ENCODE peak calls at places on chromosome 15, in four cellular contexts. S, B, F and H are unnamed samples.

GRCh38 chr15:27686376-27686775 is 412.7 kb downstream of the OCA2 start:
- DNase-seq in S (no peak), B (no peak), F (no peak), H (no peak)

GRCh38 chr15:56866798-56867197 is 51.6 kb upstream of the TCF12 start:
- DNase-seq in S (no peak), B (no peak), F (no peak), H (no peak)

GRCh38 chr15:26095710-26096330 is 232.7 kb upstream of the ATP10A start:
- DNase-seq in S (no peak), B (no peak), F (no peak), H (no peak)

GRCh38 chr15:63887630-63888029 is 53.9 kb upstream of the HERC1 start:
- DNase-seq in S (no peak), B (no peak), F (no peak), H (no peak)

GRCh38 chr15:52790166-52790708 is at the start of gene ONECUT1:
- DNase-seq in S (no peak), B (no peak), F (peak; percentile 47), H (no peak)

GRCh38 chr15:19899021-19899824 is 642.4 kb downstream of the GOLGA6L6 start:
- DNase-seq in S (no peak), B (no peak), F (peak; percentile 40), H (no peak)

GRCh38 chr15:85570331-85570730 is 189.9 kb downstream of the AKAP13 start:
- DNase-seq in S (no peak), B (no peak), F (no peak), H (no peak)

GRCh38 chr15:77506311-77507150 is 85.8 kb downstream of the HMG20A start:
- DNase-seq in S (no peak), B (no peak), F (peak; percentile 84), H (no peak)

GRCh38 chr15:66068801-66069200 is 184.7 kb downstream of the MEGF11 start:
- DNase-seq in S (no peak), B (no peak), F (no peak), H (no peak)

GRCh38 chr15:62453979-62454378 is 288.9 kb upstream of the C2CD4B start:
- DNase-seq in S (no peak), B (no peak), F (no peak), H (no peak)

GRCh38 chr15:101092867-101093202 is 159.0 kb downstream of the CHSY1 start:
- DNase-seq in S (no peak), B (no peak), F (no peak), H (no peak)

GRCh38 chr15:86062646-86063193 is 17.0 kb upstream of the AGBL1 start:
- DNase-seq in S (no peak), B (no peak), F (no peak), H (no peak)

GRCh38 chr15:31145271-31145911 is 43.9 kb upstream of the TRPM1 start:
- DNase-seq in S (no peak), B (no peak), F (no peak), H (no peak)

GRCh38 chr15:68412218-68412617 is 19.7 kb downstream of the ITGA11 start:
- DNase-seq in S (peak; percentile 22), B (no peak), F (no peak), H (no peak)

GRCh38 chr15:52171807-52172206 is 19.4 kb downstream of the GNB5 start:
- DNase-seq in S (no peak), B (no peak), F (no peak), H (no peak)

GRCh38 chr15:86089422-86089821 is 9.8 kb downstream of the AGBL1 start:
- DNase-seq in S (no peak), B (no peak), F (no peak), H (no peak)

GRCh38 chr15:82543155-82543554 is 2.9 kb upstream of the RPS17 start:
- DNase-seq in S (no peak), B (peak; percentile 49), F (no peak), H (no peak)

GRCh38 chr15:64006642-64007041 is 39.6 kb downstream of the DAPK2 start:
- DNase-seq in S (no peak), B (no peak), F (peak; percentile 63), H (no peak)

GRCh38 chr15:86256628-86257027 is 177.0 kb downstream of the AGBL1 start:
- DNase-seq in S (no peak), B (no peak), F (no peak), H (no peak)

GRCh38 chr15:47727137-47727536 is 9.8 kb downstream of the SEMA6D start:
- DNase-seq in S (no peak), B (no peak), F (no peak), H (no peak)

GRCh38 chr15:52056496-52056895 is 37.5 kb downstream of the MAPK6 start:
- DNase-seq in S (no peak), B (no peak), F (no peak), H (no peak)

GRCh38 chr15:42107483-42107882 is 13.1 kb upstream of the PLA2G4D start:
- DNase-seq in S (no peak), B (no peak), F (peak; percentile 92), H (no peak)

GRCh38 chr15:80811781-80812180 is 32.6 kb downstream of the CEMIP start:
- DNase-seq in S (no peak), B (no peak), F (no peak), H (no peak)

GRCh38 chr15:51375966-51376640 is 34.6 kb downstream of the GLDN start:
- DNase-seq in S (peak; percentile 61), B (no peak), F (no peak), H (no peak)

GRCh38 chr15:34951993-34952392 is 17.5 kb downstream of the AQR start:
- DNase-seq in S (no peak), B (no peak), F (no peak), H (no peak)

GRCh38 chr15:34953851-34954250 is 15.7 kb downstream of the AQR start:
- DNase-seq in S (no peak), B (no peak), F (no peak), H (no peak)

DNA sequence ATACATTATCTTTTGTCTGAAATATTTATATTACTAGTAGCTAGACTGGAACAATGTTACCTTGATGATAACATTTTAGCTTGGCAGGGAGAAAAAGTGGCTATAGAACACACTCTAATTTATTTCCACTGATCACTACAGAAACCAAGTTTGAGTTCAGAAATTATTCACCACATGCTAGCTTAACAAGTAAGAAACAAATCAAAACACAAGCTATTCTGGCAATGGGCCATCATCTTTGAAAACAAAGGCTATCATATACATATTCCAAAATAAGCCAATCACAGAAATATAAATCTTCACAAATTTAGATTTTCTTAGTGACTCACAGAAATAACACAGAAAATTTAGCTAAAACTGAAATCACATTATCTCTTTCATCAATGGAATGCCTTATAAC is 17.1 kb downstream of the AQR start:
- DNase-seq in S (no peak), B (no peak), F (no peak), H (no peak)
- H3K36me3 ChIP-seq in S (peaks cover 29% of the 10 kb centered on the region), B (peaks cover 14% of the 10 kb centered on the region), F (no peaks in the 10 kb centered on the region), H (peaks cover 27% of the 10 kb centered on the region)

DNA sequence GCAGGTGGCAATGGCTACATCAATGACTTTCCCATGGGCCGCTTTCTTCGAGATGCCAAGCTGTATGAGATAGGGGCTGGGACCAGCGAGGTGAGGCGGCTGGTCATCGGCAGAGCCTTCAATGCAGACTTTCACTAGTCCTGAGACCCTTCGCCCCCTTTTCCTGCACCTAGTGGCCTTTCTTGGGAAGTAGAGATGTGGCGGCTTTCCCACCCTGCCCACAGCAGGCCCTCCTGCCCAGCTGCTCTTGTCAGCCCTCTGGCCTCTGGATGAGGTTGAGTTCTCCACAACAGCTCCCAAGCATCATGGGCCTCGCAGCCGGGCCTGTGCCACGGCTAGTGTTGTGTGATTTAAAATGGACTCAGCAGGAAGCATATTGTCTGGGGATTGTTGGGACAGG is 12.5 kb downstream of the IVD start:
- DNase-seq in S (peak; percentile 41), B (no peak), F (no peak), H (no peak)
- H3K4me3 ChIP-seq in S (no peak overlapping the region), B (no peak overlapping the region), F (no peak overlapping the region), H (no peak overlapping the region)

GRCh38 chr15:55197362-55197705 is 593 bp upstream of the RSL24D1 start:
- DNase-seq in S (no peak), B (no peak), F (no peak), H (no peak)
- H3K9me3 ChIP-seq in S (no peaks in the 10 kb centered on the region), B (no peaks in the 10 kb centered on the region), F (no peaks in the 10 kb centered on the region), H (no peaks in the 10 kb centered on the region)

DNA sequence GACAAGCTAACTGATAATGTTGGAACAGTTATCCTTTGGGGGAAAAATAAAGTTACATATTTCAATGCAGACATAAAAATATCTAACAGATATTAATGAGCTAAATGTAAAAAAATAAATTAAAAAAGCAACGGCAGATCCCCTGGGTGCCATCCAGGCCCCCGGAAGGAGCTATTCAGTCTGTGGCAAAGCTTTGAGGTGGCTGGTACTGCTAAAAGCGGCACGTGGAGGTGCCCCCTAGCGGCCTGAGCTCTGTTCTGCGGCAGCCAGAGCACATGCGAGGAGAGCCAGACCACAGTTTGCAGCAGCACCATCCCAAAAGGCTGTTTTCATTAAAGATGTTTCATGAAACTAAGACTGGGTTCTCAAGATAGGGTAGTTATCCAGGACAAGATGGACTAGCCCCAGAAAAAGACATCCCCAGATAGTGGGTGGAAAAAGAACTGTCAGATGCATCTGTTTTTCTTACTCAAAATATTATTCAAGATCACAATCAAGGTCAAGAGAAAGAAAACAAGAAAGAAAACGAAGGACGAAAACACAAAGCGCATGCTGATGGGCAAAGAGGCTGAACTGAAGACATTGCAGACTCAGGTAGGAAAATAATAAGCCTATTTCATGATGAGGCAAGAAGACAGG is 18.7 kb downstream of the AP3S2 start:
- DNase-seq in S (peak; percentile 74), B (peak; percentile 73), F (peak; percentile 86), H (peak; percentile 38)
- H3K36me3 ChIP-seq in S (peaks cover 44% of the 10 kb centered on the region), B (peaks cover 5% of the 10 kb centered on the region), F (no peaks in the 10 kb centered on the region), H (peaks cover 15% of the 10 kb centered on the region)

DNA sequence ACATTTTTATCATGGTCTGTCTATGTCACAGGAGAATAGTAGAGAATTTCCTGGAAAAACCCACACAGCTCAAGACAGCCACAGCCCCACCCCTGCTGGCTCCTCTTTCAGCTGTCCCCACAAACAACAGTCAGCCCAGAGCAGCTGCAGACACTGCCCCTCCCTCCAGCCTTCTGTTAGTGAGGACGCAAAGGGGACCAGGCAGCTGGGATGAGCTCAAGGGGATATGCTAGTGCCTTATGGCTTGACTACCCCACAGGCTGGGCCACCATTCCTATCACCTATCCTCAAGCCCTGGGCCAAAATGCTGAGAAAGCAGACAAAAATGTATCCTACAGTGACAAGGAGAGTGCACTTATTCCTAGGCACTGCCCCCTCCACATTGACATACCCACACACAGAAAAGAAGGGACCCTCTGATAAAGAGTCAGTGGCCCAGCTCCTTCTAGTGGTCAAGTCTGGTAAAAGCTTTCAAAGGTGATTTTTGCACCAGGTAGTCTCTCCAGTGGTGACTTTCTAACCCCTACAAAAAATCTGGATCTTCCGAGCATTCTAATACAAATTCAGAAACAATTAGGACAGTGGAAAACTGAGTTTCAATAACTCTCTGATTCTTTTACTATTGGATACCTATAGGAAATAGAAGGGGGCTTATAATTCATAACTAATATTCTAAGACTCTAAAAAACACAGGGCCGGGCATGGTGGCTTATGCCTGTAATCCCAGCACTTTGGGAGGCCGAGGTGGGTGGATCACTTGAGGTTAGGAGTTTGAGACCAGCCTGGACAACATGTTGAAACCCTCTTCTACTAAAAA is 3.0 kb upstream of the MAP1A start:
- DNase-seq in S (no peak), B (no peak), F (no peak), H (no peak)
- H3K4me3 ChIP-seq in S (no peak overlapping the region), B (no peak overlapping the region), F (no peak overlapping the region), H (no peak overlapping the region)